ENCODE peak calls at places on chromosomes 12 and 14, in four cellular contexts. M is glutamatergic neuron, J is PC-3, D is tibial nerve. H is an unnamed sample.

GRCh38 chr12:53381739-53382630 is 2.0 kb downstream of the SP1 start:
- DNase-seq in J (peak), D (peak), M (peak), H (peak)

GRCh38 chr14:39376671-39377403 is 55.4 kb downstream of the FBXO33 start:
- DNase-seq in D (no peak), M (no peak), J (no peak), H (no peak)

GRCh38 chr12:113292091-113292490 is 42.8 kb downstream of the SLC8B1 start:
- DNase-seq in J (no peak), D (no peak), M (no peak), H (no peak)

GRCh38 chr14:39145266-39145966 is 24.7 kb downstream of the TRAPPC6B start:
- DNase-seq in D (no peak), M (no peak), J (no peak), H (no peak)

GRCh38 chr12:110600254-110600653 is 13.7 kb upstream of the TCTN1 start:
- DNase-seq in M (no peak), D (no peak), J (peak), H (no peak)

GRCh38 chr14:66543996-66544395 is 36.0 kb downstream of the GPHN start:
- DNase-seq in D (no peak), M (no peak), J (no peak), H (no peak)

GRCh38 chr12:114684098-114684869 is at the start of gene TBX3:
- DNase-seq in D (peak), M (peak), J (peak), H (no peak)

GRCh38 chr12:42130670-42131402 is 13.8 kb downstream of the GXYLT1 start:
- DNase-seq in J (peak), M (no peak), D (no peak), H (no peak)

GRCh38 chr12:89156324-89156723 is 196.0 kb downstream of the DUSP6 start:
- DNase-seq in D (no peak), M (no peak), J (no peak), H (no peak)

GRCh38 chr12:79121486-79121885 is 256.9 kb downstream of the SYT1 start:
- DNase-seq in M (no peak), J (peak), D (no peak), H (no peak)

GRCh38 chr14:72519543-72519942 is 374.4 kb downstream of the DPF3 start:
- DNase-seq in M (no peak), D (no peak), J (no peak), H (no peak)

GRCh38 chr12:64178122-64178521 is 44.0 kb downstream of the KICS2 start:
- DNase-seq in M (no peak), D (no peak), J (peak), H (no peak)

GRCh38 chr14:103006991-103007520 is 50.3 kb downstream of the CDC42BPB start:
- DNase-seq in J (no peak), D (no peak), M (no peak), H (no peak)

GRCh38 chr12:81953541-81953940 is 194.4 kb upstream of the PPFIA2 start:
- DNase-seq in J (peak), M (no peak), D (no peak), H (no peak)

GRCh38 chr14:96095581-96096476 is 56.7 kb downstream of the C14orf132 start:
- DNase-seq in D (no peak), M (no peak), J (peak), H (no peak)

GRCh38 chr14:106652494-106652893 is 1126.1 kb downstream of the TMEM121 start:
- DNase-seq in M (no peak), J (no peak), D (no peak), H (no peak)

GRCh38 chr12:118061011-118061875 is at the start of gene WSB2:
- DNase-seq in J (peak), M (peak), D (peak), H (no peak)

GRCh38 chr12:118063567-118064391 is 2.8 kb upstream of the WSB2 start:
- DNase-seq in M (no peak), J (no peak), D (no peak), H (no peak)

GRCh38 chr12:118061876-118062791 is 1.2 kb upstream of the WSB2 start:
- DNase-seq in M (peak), D (peak), J (peak), H (peak)

GRCh38 chr12:118065380-118065779 is 4.4 kb upstream of the WSB2 start:
- DNase-seq in D (no peak), M (no peak), J (no peak), H (no peak)

DNA sequence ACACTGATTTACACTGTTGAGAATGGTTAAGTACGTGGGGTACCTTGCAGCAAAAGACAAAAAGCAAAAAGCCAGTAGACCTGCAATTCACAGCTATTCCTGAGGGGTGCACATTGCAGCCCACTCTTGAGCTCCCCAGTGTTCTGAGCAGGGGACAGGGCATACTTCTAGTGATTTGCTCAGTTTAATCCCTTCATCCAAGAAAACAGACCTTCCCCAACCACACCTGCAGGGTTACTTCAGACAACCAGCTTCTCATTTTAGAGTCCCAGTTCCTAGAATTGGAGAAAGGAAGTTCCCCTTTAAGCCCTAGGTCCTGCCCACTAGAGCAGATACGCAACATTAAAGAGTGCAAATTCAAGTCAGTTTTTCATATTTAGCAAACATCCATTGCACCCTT is 3.6 kb upstream of the WSB2 start:
- DNase-seq in D (no peak), J (no peak), M (no peak), H (no peak)
- TF ChIP-seq CTCF in D (no peak), J (peak), M (peak), H (peak)

DNA sequence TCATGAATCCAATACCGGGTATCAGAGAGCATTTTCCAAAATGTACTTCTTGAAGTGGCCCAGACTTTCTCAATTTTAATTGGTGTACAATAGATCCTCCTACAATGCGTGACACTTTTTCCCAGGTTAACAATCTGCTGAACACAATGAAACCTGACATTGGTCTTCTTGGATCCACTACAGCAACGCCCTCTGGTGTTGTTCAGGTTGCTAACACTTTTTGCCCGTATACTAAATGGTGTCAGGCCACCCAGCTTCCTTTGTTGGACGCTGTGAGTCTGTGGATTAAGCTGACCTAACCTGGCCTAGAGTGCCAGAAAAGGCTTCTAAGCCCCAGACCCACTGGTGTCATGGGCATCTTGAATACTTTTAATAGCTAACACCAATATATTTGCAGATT is 89.2 kb downstream of the KCNK10 start:
- DNase-seq in M (no peak), J (no peak), D (no peak), H (no peak)
- TF ChIP-seq CTCF in M (peak), J (peak), D (no peak), H (peak)

GRCh38 chr12:118840399-118840798 is 140.9 kb upstream of the SRRM4 start:
- DNase-seq in J (peak), M (no peak), D (no peak), H (no peak)
- TF ChIP-seq CTCF in J (peak), M (peak), D (no peak), H (peak)

GRCh38 chr14:99274346-99275221 is 2.6 kb upstream of the BCL11B start:
- DNase-seq in J (peak), M (peak), D (peak), H (no peak)
- TF ChIP-seq CTCF in J (peak), M (no peak), D (no peak), H (peak)

GRCh38 chr12:103495783-103496456 is at the start of gene C12orf42:
- DNase-seq in D (peak), M (peak), J (peak), H (peak)
- TF ChIP-seq CTCF in D (no peak), M (peak), J (peak), H (peak)

GRCh38 chr12:47757360-47757839 is 1.3 kb downstream of the RAPGEF3 start:
- DNase-seq in M (no peak), D (no peak), J (no peak), H (no peak)

GRCh38 chr12:47758584-47758833 is 171 bp downstream of the RAPGEF3 start:
- DNase-seq in J (no peak), D (no peak), M (no peak), H (no peak)

GRCh38 chr12:47758834-47759690 is at the start of gene RAPGEF3:
- DNase-seq in D (peak), J (peak), M (peak), H (no peak)

GRCh38 chr12:47755655-47756562 is 2.8 kb downstream of the RAPGEF3 start:
- DNase-seq in D (no peak), J (no peak), M (no peak), H (no peak)

DNA sequence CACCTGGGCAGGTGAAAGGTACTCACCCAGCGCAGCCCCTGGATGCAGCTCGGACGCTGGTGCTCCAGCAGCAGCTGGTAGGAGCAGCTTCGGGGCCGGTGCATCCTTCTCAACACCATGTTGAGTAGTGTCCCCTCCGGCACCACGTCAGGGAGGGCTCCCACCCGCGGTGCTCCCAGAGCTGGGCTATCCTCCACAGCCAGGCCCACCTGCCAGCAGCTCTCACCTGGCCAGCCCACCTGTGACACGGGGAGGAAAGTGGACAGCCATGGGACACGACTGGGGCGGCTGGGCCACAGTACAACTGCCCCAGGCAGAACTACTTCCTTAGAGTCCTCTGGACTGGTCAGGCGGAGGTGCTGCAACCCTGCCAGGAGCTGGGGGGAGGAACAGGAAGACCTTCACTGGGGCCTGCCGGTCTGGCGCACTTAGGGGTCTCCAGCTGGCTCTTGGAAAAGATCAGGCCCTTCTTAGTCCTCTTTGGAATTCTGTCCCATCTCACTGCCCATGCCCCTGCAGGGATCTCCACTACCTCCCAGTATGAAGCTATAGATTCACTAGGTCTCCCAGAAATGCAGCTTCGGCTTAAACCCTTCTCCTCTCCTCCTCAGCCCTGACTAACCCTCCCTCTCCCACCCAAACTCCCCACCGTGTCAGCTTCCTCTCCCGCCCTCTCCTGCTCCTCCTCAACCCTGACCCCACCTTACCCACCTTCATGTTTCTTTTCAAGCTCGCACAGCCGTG is 668 bp downstream of the RAPGEF3 start:
- DNase-seq in D (no peak), M (no peak), J (no peak), H (no peak)
- TF ChIP-seq CTCF in D (no peak), M (no peak), J (no peak), H (no peak)

DNA sequence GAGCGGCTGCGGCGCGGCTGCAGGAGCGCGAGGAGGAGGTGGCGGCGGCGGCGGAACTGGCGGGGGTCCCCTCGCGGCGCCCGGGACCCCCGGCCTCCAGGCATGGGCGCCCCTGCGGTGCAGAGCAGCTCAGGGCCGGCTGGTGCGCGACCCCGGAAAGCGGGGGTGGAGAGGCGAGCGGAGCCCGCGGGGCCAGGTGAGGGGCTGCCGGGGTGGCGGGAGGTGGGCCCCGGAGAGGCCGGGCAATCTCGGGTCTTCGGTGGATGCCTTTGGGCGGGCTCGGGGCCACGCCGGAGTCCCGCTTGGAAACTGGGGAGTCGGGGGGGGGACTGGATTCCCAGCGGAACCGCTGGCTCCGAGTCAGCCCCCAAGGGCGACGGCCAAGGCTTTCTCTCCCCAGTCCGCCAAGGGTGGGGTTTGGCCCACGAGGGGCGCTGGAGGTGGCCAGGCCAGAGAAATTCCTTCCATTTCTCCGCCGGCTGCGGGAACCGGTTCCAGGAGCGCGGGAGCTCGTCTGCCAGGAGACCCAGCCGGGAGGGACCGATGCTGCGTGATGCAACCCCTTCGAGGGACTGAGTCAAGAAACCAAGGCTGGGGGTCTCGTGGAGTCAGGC is 13.9 kb upstream of the NR4A1 start:
- DNase-seq in J (peak), M (peak), D (no peak), H (no peak)
- TF ChIP-seq CTCF in J (peak), M (no peak), D (no peak), H (peak)

GRCh38 chr12:130334937-130335336 is 2.8 kb upstream of the PIWIL1 start:
- DNase-seq in M (no peak), D (no peak), J (no peak), H (no peak)

GRCh38 chr12:130334399-130334798 is 3.3 kb upstream of the PIWIL1 start:
- DNase-seq in M (no peak), J (no peak), D (no peak), H (no peak)

GRCh38 chr12:130337476-130338303 is at the start of gene PIWIL1:
- DNase-seq in J (no peak), M (no peak), D (no peak), H (no peak)

GRCh38 chr12:130336723-130337475 is 788 bp upstream of the PIWIL1 start:
- DNase-seq in M (no peak), D (no peak), J (no peak), H (no peak)

DNA sequence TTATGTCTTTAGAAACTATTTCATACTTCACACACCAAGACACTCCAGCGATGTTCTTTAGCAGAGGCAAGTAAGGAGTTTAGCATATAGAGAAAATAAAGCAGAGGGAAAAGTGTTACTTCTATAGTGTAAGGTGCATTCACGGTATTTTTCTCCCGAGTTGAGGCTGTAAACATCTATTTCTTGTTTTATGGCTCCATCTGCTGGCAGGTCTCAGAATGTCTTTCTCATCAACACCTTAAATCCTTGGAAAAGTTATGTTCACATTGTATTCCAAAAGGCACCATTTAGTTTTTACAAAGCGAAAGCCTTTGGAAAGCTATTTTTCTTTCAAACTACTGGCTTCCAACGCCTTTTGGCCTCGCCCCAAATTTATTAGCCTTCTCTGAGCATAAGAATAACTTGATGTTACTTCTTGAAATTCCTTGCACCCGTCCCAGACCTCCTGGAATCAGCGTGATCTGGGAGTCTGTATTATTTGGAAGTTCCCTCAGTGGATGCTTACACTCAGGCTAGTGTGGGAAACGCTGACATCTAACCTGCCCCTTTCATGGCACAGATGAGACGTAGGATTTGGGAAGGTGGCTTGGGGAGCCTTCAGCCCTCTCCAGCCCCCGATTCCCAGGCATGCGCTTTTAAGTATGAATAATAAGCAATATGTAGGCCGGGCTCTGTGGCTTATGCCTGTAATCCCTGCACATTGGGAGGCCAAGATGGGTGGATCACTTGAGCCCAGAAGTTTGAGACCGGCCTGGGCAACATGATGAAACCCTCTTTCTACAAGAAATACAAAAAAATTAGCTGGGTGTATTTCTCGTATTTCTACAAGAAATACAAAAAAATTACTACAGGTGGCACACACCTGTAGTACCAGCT is 1.9 kb upstream of the PIWIL1 start:
- DNase-seq in J (peak), M (no peak), D (peak), H (no peak)
- TF ChIP-seq CTCF in J (peak), M (peak), D (peak), H (peak)